ENCODE peak calls at places on chromosome 7, in ten cellular contexts. One of them, this sample, is unnamed.
A peak's percentile ranks its signal among the peaks of the same experiment; 100 is the strongest.

GRCh38 chr7:92987095-92987494 is 130.7 kb downstream of the SAMD9 start:
- DNase-seq in dorsolateral prefrontal cortex: no peak
- DNase-seq in Peyer's patch: no peak
- DNase-seq in Panc1: no peak
- DNase-seq in upper lobe of right lung: no peak
- DNase-seq in endodermal cell: no peak
- DNase-seq in stomach: no peak
- DNase-seq in HCT116: no peak
- DNase-seq in pancreas: no peak
- DNase-seq in psoas muscle: no peak
- DNase-seq in this sample: no peak

GRCh38 chr7:27576360-27576944 is 86.2 kb downstream of the HIBADH start:
- DNase-seq in upper lobe of right lung: no peak
- DNase-seq in stomach: no peak
- DNase-seq in Panc1: peak; percentile 25
- DNase-seq in pancreas: no peak
- DNase-seq in dorsolateral prefrontal cortex: no peak
- DNase-seq in Peyer's patch: no peak
- DNase-seq in HCT116: peak; percentile 29
- DNase-seq in endodermal cell: no peak
- DNase-seq in psoas muscle: no peak
- DNase-seq in this sample: no peak

GRCh38 chr7:134446923-134447322 is 12.0 kb downstream of the AKR1B1 start:
- DNase-seq in endodermal cell: no peak
- DNase-seq in pancreas: no peak
- DNase-seq in Panc1: no peak
- DNase-seq in psoas muscle: no peak
- DNase-seq in dorsolateral prefrontal cortex: no peak
- DNase-seq in HCT116: no peak
- DNase-seq in Peyer's patch: no peak
- DNase-seq in upper lobe of right lung: no peak
- DNase-seq in stomach: no peak
- DNase-seq in this sample: no peak

GRCh38 chr7:39589323-39590111 is 23.3 kb downstream of the YAE1 start:
- DNase-seq in dorsolateral prefrontal cortex: no peak
- DNase-seq in pancreas: no peak
- DNase-seq in upper lobe of right lung: no peak
- DNase-seq in endodermal cell: peak; percentile 80
- DNase-seq in HCT116: peak; percentile 79
- DNase-seq in Peyer's patch: peak; percentile 60
- DNase-seq in Panc1: no peak
- DNase-seq in stomach: no peak
- DNase-seq in psoas muscle: no peak
- DNase-seq in this sample: no peak

GRCh38 chr7:157715071-157715937 is 378.5 kb downstream of the DNAJB6 start:
- DNase-seq in Peyer's patch: peak; percentile 31
- DNase-seq in Panc1: no peak
- DNase-seq in stomach: no peak
- DNase-seq in psoas muscle: no peak
- DNase-seq in upper lobe of right lung: no peak
- DNase-seq in pancreas: peak; percentile 35
- DNase-seq in endodermal cell: peak; percentile 45
- DNase-seq in HCT116: no peak
- DNase-seq in dorsolateral prefrontal cortex: peak; percentile 18
- DNase-seq in this sample: no peak

GRCh38 chr7:155533827-155534690 is 12.3 kb downstream of the CNPY1 start:
- DNase-seq in stomach: no peak
- DNase-seq in Panc1: no peak
- DNase-seq in pancreas: peak; percentile 52
- DNase-seq in upper lobe of right lung: peak; percentile 57
- DNase-seq in HCT116: no peak
- DNase-seq in dorsolateral prefrontal cortex: no peak
- DNase-seq in psoas muscle: no peak
- DNase-seq in endodermal cell: peak; percentile 91
- DNase-seq in Peyer's patch: no peak
- DNase-seq in this sample: no peak

GRCh38 chr7:83060218-83060617 is 102.5 kb downstream of the PCLO start:
- DNase-seq in pancreas: no peak
- DNase-seq in stomach: no peak
- DNase-seq in upper lobe of right lung: no peak
- DNase-seq in Peyer's patch: no peak
- DNase-seq in Panc1: no peak
- DNase-seq in dorsolateral prefrontal cortex: no peak
- DNase-seq in psoas muscle: no peak
- DNase-seq in endodermal cell: no peak
- DNase-seq in HCT116: no peak
- DNase-seq in this sample: no peak

GRCh38 chr7:122886357-122887081 is at the start of gene CADPS2:
- DNase-seq in Panc1: no peak
- DNase-seq in endodermal cell: peak; percentile 93
- DNase-seq in Peyer's patch: peak; percentile 87
- DNase-seq in psoas muscle: peak; percentile 88
- DNase-seq in upper lobe of right lung: peak; percentile 95
- DNase-seq in stomach: peak; percentile 90
- DNase-seq in pancreas: peak; percentile 92
- DNase-seq in dorsolateral prefrontal cortex: peak; percentile 70
- DNase-seq in HCT116: peak; percentile 71
- DNase-seq in this sample: peak; percentile 91

GRCh38 chr7:28958946-28959417 is 852 bp upstream of the TRIL start:
- DNase-seq in psoas muscle: no peak
- DNase-seq in HCT116: no peak
- DNase-seq in stomach: no peak
- DNase-seq in Peyer's patch: no peak
- DNase-seq in endodermal cell: no peak
- DNase-seq in pancreas: no peak
- DNase-seq in upper lobe of right lung: no peak
- DNase-seq in dorsolateral prefrontal cortex: no peak
- DNase-seq in Panc1: no peak
- DNase-seq in this sample: no peak
- H3K4me3 ChIP-seq in psoas muscle: peak overlapping the region; percentile 78
- H3K4me3 ChIP-seq in HCT116: no peak overlapping the region
- H3K4me3 ChIP-seq in stomach: peak overlapping the region; percentile 49
- H3K4me3 ChIP-seq in Peyer's patch: no peak overlapping the region
- H3K4me3 ChIP-seq in endodermal cell: peak overlapping the region; percentile 75
- H3K4me3 ChIP-seq in pancreas: peak overlapping the region; percentile 8
- H3K4me3 ChIP-seq in upper lobe of right lung: peak overlapping the region; percentile 54
- H3K4me3 ChIP-seq in dorsolateral prefrontal cortex: peak overlapping the region; percentile 55
- H3K4me3 ChIP-seq in Panc1: no peak overlapping the region
- H3K4me3 ChIP-seq in this sample: peak overlapping the region; percentile 76

GRCh38 chr7:81769891-81770818 is at the start of gene HGF:
- DNase-seq in endodermal cell: peak; percentile 79
- DNase-seq in HCT116: no peak
- DNase-seq in stomach: peak; percentile 37
- DNase-seq in pancreas: peak; percentile 53
- DNase-seq in upper lobe of right lung: no peak
- DNase-seq in dorsolateral prefrontal cortex: peak; percentile 50
- DNase-seq in Panc1: no peak
- DNase-seq in psoas muscle: peak; percentile 57
- DNase-seq in Peyer's patch: peak; percentile 58
- DNase-seq in this sample: peak; percentile 81
- TF ChIP-seq CTCF in endodermal cell: peak; percentile 31
- TF ChIP-seq CTCF in HCT116: no peak
- TF ChIP-seq CTCF in stomach: no peak
- TF ChIP-seq CTCF in pancreas: no peak
- TF ChIP-seq CTCF in upper lobe of right lung: no peak
- TF ChIP-seq CTCF in dorsolateral prefrontal cortex: no peak
- TF ChIP-seq CTCF in Panc1: no peak
- TF ChIP-seq CTCF in psoas muscle: no peak
- TF ChIP-seq CTCF in Peyer's patch: no peak
- TF ChIP-seq CTCF in this sample: no peak

DNA sequence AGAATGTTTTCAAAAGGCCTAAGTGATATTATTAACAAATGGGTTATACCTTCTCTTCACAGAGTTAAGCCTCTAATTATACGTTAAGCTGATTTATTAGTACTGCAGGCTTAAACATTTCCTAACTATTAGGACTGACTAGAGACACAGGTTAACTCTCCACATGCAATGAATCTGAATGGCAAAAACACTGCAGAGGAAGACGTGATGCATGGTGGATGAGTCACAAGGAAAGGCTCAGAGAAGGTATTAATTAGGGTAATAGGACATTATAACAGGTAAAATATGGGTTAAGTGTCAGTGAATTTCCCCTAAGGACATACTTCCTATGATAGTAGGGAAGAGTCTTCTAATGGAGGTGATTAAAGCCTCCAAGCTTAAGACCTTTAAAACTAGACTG is 24.7 kb upstream of the SEM1 start:
- DNase-seq in stomach: no peak
- DNase-seq in HCT116: no peak
- DNase-seq in pancreas: no peak
- DNase-seq in Peyer's patch: no peak
- DNase-seq in dorsolateral prefrontal cortex: no peak
- DNase-seq in upper lobe of right lung: no peak
- DNase-seq in endodermal cell: no peak
- DNase-seq in Panc1: no peak
- DNase-seq in psoas muscle: no peak
- DNase-seq in this sample: no peak
- H3K27ac ChIP-seq in stomach: no peak overlapping the region
- H3K27ac ChIP-seq in HCT116: no peak overlapping the region
- H3K27ac ChIP-seq in pancreas: no peak overlapping the region
- H3K27ac ChIP-seq in Peyer's patch: no peak overlapping the region
- H3K27ac ChIP-seq in dorsolateral prefrontal cortex: no peak overlapping the region
- H3K27ac ChIP-seq in upper lobe of right lung: no peak overlapping the region
- H3K27ac ChIP-seq in endodermal cell: no peak overlapping the region
- H3K27ac ChIP-seq in Panc1: no peak overlapping the region
- H3K27ac ChIP-seq in psoas muscle: no peak overlapping the region
- H3K27ac ChIP-seq in this sample: no peak overlapping the region

GRCh38 chr7:111846900-111847299 is 284.6 kb upstream of the IMMP2L start:
- DNase-seq in Panc1: no peak
- DNase-seq in upper lobe of right lung: no peak
- DNase-seq in psoas muscle: no peak
- DNase-seq in stomach: no peak
- DNase-seq in endodermal cell: no peak
- DNase-seq in pancreas: no peak
- DNase-seq in Peyer's patch: no peak
- DNase-seq in dorsolateral prefrontal cortex: no peak
- DNase-seq in HCT116: no peak
- DNase-seq in this sample: no peak

GRCh38 chr7:111855161-111855841 is 293.0 kb upstream of the IMMP2L start:
- DNase-seq in pancreas: no peak
- DNase-seq in stomach: peak; percentile 27
- DNase-seq in Peyer's patch: no peak
- DNase-seq in HCT116: peak; percentile 38
- DNase-seq in upper lobe of right lung: no peak
- DNase-seq in dorsolateral prefrontal cortex: peak; percentile 36
- DNase-seq in Panc1: peak; percentile 25
- DNase-seq in psoas muscle: no peak
- DNase-seq in endodermal cell: peak; percentile 80
- DNase-seq in this sample: no peak

GRCh38 chr7:111853231-111853990 is 291.1 kb upstream of the IMMP2L start:
- DNase-seq in upper lobe of right lung: no peak
- DNase-seq in stomach: no peak
- DNase-seq in Panc1: no peak
- DNase-seq in pancreas: no peak
- DNase-seq in psoas muscle: no peak
- DNase-seq in Peyer's patch: no peak
- DNase-seq in dorsolateral prefrontal cortex: no peak
- DNase-seq in endodermal cell: no peak
- DNase-seq in HCT116: no peak
- DNase-seq in this sample: no peak

GRCh38 chr7:111855842-111856227 is 293.5 kb upstream of the IMMP2L start:
- DNase-seq in stomach: no peak
- DNase-seq in upper lobe of right lung: no peak
- DNase-seq in Panc1: no peak
- DNase-seq in HCT116: no peak
- DNase-seq in Peyer's patch: no peak
- DNase-seq in dorsolateral prefrontal cortex: peak; percentile 44
- DNase-seq in endodermal cell: peak; percentile 65
- DNase-seq in pancreas: no peak
- DNase-seq in psoas muscle: no peak
- DNase-seq in this sample: no peak

GRCh38 chr7:111852081-111852480 is 289.8 kb upstream of the IMMP2L start:
- DNase-seq in dorsolateral prefrontal cortex: no peak
- DNase-seq in psoas muscle: no peak
- DNase-seq in Panc1: no peak
- DNase-seq in stomach: no peak
- DNase-seq in endodermal cell: peak; percentile 51
- DNase-seq in Peyer's patch: no peak
- DNase-seq in upper lobe of right lung: no peak
- DNase-seq in HCT116: no peak
- DNase-seq in pancreas: no peak
- DNase-seq in this sample: no peak
- H3K4me3 ChIP-seq in dorsolateral prefrontal cortex: no peak overlapping the region
- H3K4me3 ChIP-seq in psoas muscle: no peak overlapping the region
- H3K4me3 ChIP-seq in Panc1: no peak overlapping the region
- H3K4me3 ChIP-seq in stomach: no peak overlapping the region
- H3K4me3 ChIP-seq in endodermal cell: no peak overlapping the region
- H3K4me3 ChIP-seq in Peyer's patch: no peak overlapping the region
- H3K4me3 ChIP-seq in upper lobe of right lung: no peak overlapping the region
- H3K4me3 ChIP-seq in HCT116: no peak overlapping the region
- H3K4me3 ChIP-seq in pancreas: no peak overlapping the region
- H3K4me3 ChIP-seq in this sample: no peak overlapping the region

DNA sequence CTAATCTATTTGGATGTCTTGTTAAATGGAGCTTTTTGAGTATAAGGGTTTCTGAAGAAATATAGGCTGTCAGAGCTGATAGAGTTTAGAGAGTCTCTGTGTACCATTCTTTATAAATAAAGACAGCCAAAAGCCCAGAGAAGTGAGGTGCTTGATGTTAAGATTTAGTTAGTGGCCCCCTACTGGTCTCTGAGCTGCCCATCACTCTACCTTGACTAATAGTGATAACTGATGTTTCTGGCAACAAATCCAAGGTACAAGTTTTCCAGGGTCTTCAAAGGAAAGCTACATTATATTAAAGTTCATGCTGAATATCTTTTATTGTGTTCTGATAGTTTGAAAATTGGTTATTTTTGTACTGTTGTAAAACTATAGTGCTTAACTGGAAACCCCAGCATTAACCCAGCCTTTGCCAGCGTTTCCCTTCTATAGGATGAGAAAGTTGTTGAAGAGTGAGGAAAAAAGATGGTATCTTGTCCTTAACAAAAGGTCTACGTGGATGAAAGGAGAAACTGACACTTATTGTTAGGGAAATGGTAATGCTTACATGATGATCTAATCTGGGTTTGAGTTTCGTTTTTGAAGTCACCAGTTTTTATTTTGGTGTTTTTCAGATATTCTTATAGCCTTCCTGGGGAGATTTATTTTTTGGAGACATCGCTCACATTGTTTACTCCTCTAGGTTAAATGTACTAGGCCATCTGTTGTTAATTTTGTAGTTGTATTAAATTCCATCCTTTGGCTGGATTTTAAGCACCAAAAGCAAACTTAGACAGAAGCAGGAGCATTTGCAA is 79.0 kb downstream of the AUTS2 start:
- DNase-seq in dorsolateral prefrontal cortex: no peak
- DNase-seq in Peyer's patch: no peak
- DNase-seq in stomach: no peak
- DNase-seq in pancreas: no peak
- DNase-seq in upper lobe of right lung: no peak
- DNase-seq in psoas muscle: no peak
- DNase-seq in HCT116: no peak
- DNase-seq in Panc1: peak; percentile 1
- DNase-seq in endodermal cell: no peak
- DNase-seq in this sample: no peak
- TF ChIP-seq CTCF in dorsolateral prefrontal cortex: peak; percentile 25
- TF ChIP-seq CTCF in Peyer's patch: no peak
- TF ChIP-seq CTCF in stomach: no peak
- TF ChIP-seq CTCF in pancreas: no peak
- TF ChIP-seq CTCF in upper lobe of right lung: no peak
- TF ChIP-seq CTCF in psoas muscle: peak; percentile 12
- TF ChIP-seq CTCF in HCT116: no peak
- TF ChIP-seq CTCF in Panc1: peak; percentile 18
- TF ChIP-seq CTCF in endodermal cell: peak; percentile 81
- TF ChIP-seq CTCF in this sample: no peak